ENCODE peak calls at places on chromosomes 3 and 15, in eight cellular contexts. One of them, this sample, is unnamed.

GRCh38 chr15:63019539-63020109 is 22.9 kb upstream of the TPM1 start:
- DNase-seq in body of pancreas: peak
- DNase-seq in GM13977: no peak
- DNase-seq in cardiac muscle cell: peak
- DNase-seq in esophagus squamous epithelium: no peak
- DNase-seq in natural killer cell: no peak
- DNase-seq in tibial artery: no peak
- DNase-seq in prostate gland: peak
- DNase-seq in this sample: no peak

GRCh38 chr15:90188914-90189748 is 12.0 kb upstream of the SEMA4B start:
- DNase-seq in body of pancreas: no peak
- DNase-seq in GM13977: no peak
- DNase-seq in cardiac muscle cell: no peak
- DNase-seq in esophagus squamous epithelium: no peak
- DNase-seq in natural killer cell: no peak
- DNase-seq in tibial artery: no peak
- DNase-seq in prostate gland: no peak
- DNase-seq in this sample: no peak

GRCh38 chr15:96329403-96329981 is 1.0 kb upstream of the NR2F2 start:
- DNase-seq in body of pancreas: no peak
- DNase-seq in GM13977: peak
- DNase-seq in cardiac muscle cell: no peak
- DNase-seq in esophagus squamous epithelium: no peak
- DNase-seq in natural killer cell: no peak
- DNase-seq in tibial artery: no peak
- DNase-seq in prostate gland: no peak
- DNase-seq in this sample: no peak

GRCh38 chr3:50550079-50550736 is 17.3 kb downstream of the C3orf18 start:
- DNase-seq in body of pancreas: peak
- DNase-seq in GM13977: peak
- DNase-seq in cardiac muscle cell: peak
- DNase-seq in esophagus squamous epithelium: no peak
- DNase-seq in natural killer cell: peak
- DNase-seq in tibial artery: no peak
- DNase-seq in prostate gland: no peak
- DNase-seq in this sample: peak

GRCh38 chr15:70018646-70019600 is 78.8 kb downstream of the TLE3 start:
- DNase-seq in body of pancreas: no peak
- DNase-seq in GM13977: no peak
- DNase-seq in cardiac muscle cell: no peak
- DNase-seq in esophagus squamous epithelium: no peak
- DNase-seq in natural killer cell: no peak
- DNase-seq in tibial artery: peak
- DNase-seq in prostate gland: no peak
- DNase-seq in this sample: no peak

GRCh38 chr3:172339892-172340291 is 108.4 kb downstream of the GHSR start:
- DNase-seq in body of pancreas: no peak
- DNase-seq in GM13977: no peak
- DNase-seq in cardiac muscle cell: no peak
- DNase-seq in esophagus squamous epithelium: no peak
- DNase-seq in natural killer cell: no peak
- DNase-seq in tibial artery: no peak
- DNase-seq in prostate gland: no peak
- DNase-seq in this sample: no peak

GRCh38 chr3:7498722-7499121 is 637.8 kb downstream of the GRM7 start:
- DNase-seq in body of pancreas: no peak
- DNase-seq in GM13977: no peak
- DNase-seq in cardiac muscle cell: no peak
- DNase-seq in esophagus squamous epithelium: no peak
- DNase-seq in natural killer cell: no peak
- DNase-seq in tibial artery: no peak
- DNase-seq in prostate gland: no peak
- DNase-seq in this sample: no peak

GRCh38 chr3:42656680-42657610 is 3.4 kb downstream of the ZBTB47 start:
- DNase-seq in body of pancreas: no peak
- DNase-seq in GM13977: no peak
- DNase-seq in cardiac muscle cell: no peak
- DNase-seq in esophagus squamous epithelium: no peak
- DNase-seq in natural killer cell: no peak
- DNase-seq in tibial artery: no peak
- DNase-seq in prostate gland: no peak
- DNase-seq in this sample: no peak

GRCh38 chr3:184230603-184231528 is 1.5 kb downstream of the VWA5B2 start:
- DNase-seq in body of pancreas: peak
- DNase-seq in GM13977: peak
- DNase-seq in cardiac muscle cell: peak
- DNase-seq in esophagus squamous epithelium: no peak
- DNase-seq in natural killer cell: no peak
- DNase-seq in tibial artery: no peak
- DNase-seq in prostate gland: peak
- DNase-seq in this sample: peak

GRCh38 chr15:89030311-89030710 is 57.9 kb upstream of the ABHD2 start:
- DNase-seq in body of pancreas: no peak
- DNase-seq in GM13977: no peak
- DNase-seq in cardiac muscle cell: no peak
- DNase-seq in esophagus squamous epithelium: no peak
- DNase-seq in natural killer cell: no peak
- DNase-seq in tibial artery: no peak
- DNase-seq in prostate gland: no peak
- DNase-seq in this sample: no peak

GRCh38 chr15:89035658-89036057 is 52.6 kb upstream of the ABHD2 start:
- DNase-seq in body of pancreas: no peak
- DNase-seq in GM13977: no peak
- DNase-seq in cardiac muscle cell: no peak
- DNase-seq in esophagus squamous epithelium: no peak
- DNase-seq in natural killer cell: no peak
- DNase-seq in tibial artery: no peak
- DNase-seq in prostate gland: no peak
- DNase-seq in this sample: no peak

GRCh38 chr15:89038146-89038545 is 50.1 kb upstream of the ABHD2 start:
- DNase-seq in body of pancreas: no peak
- DNase-seq in GM13977: no peak
- DNase-seq in cardiac muscle cell: no peak
- DNase-seq in esophagus squamous epithelium: no peak
- DNase-seq in natural killer cell: no peak
- DNase-seq in tibial artery: peak
- DNase-seq in prostate gland: no peak
- DNase-seq in this sample: no peak

DNA sequence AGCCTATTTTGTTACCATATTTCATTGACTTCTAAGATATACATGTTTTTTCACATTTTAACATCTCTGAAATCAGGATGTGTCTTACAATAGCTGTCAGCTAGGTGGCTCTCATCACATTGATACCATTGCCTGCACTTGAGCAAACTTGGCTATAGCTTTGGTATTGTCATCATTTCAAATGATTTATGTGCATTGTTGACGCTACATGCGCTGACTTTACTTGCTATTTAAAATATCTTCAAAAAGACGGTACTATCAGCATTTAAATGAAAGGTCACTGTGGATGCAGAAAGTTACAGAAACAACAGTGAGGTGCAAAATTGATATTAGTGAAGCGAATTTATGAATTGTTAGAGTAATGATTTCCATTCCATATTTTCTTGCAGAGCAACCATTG is 54.0 kb upstream of the ABHD2 start:
- DNase-seq in body of pancreas: no peak
- DNase-seq in GM13977: no peak
- DNase-seq in cardiac muscle cell: no peak
- DNase-seq in esophagus squamous epithelium: no peak
- DNase-seq in natural killer cell: no peak
- DNase-seq in tibial artery: no peak
- DNase-seq in prostate gland: no peak
- DNase-seq in this sample: no peak
- TF ChIP-seq CTCF in body of pancreas: no peak
- TF ChIP-seq CTCF in GM13977: peak
- TF ChIP-seq CTCF in cardiac muscle cell: peak
- TF ChIP-seq CTCF in esophagus squamous epithelium: no peak
- TF ChIP-seq CTCF in natural killer cell: no peak
- TF ChIP-seq CTCF in tibial artery: peak
- TF ChIP-seq CTCF in prostate gland: no peak
- TF ChIP-seq CTCF in this sample: no peak

GRCh38 chr3:56547486-56547885 is 9.5 kb upstream of the CCDC66 start:
- DNase-seq in body of pancreas: no peak
- DNase-seq in GM13977: no peak
- DNase-seq in cardiac muscle cell: no peak
- DNase-seq in esophagus squamous epithelium: no peak
- DNase-seq in natural killer cell: no peak
- DNase-seq in tibial artery: no peak
- DNase-seq in prostate gland: no peak
- DNase-seq in this sample: no peak
- TF ChIP-seq CTCF in body of pancreas: no peak
- TF ChIP-seq CTCF in GM13977: no peak
- TF ChIP-seq CTCF in cardiac muscle cell: no peak
- TF ChIP-seq CTCF in esophagus squamous epithelium: no peak
- TF ChIP-seq CTCF in natural killer cell: no peak
- TF ChIP-seq CTCF in tibial artery: no peak
- TF ChIP-seq CTCF in prostate gland: no peak
- TF ChIP-seq CTCF in this sample: no peak

DNA sequence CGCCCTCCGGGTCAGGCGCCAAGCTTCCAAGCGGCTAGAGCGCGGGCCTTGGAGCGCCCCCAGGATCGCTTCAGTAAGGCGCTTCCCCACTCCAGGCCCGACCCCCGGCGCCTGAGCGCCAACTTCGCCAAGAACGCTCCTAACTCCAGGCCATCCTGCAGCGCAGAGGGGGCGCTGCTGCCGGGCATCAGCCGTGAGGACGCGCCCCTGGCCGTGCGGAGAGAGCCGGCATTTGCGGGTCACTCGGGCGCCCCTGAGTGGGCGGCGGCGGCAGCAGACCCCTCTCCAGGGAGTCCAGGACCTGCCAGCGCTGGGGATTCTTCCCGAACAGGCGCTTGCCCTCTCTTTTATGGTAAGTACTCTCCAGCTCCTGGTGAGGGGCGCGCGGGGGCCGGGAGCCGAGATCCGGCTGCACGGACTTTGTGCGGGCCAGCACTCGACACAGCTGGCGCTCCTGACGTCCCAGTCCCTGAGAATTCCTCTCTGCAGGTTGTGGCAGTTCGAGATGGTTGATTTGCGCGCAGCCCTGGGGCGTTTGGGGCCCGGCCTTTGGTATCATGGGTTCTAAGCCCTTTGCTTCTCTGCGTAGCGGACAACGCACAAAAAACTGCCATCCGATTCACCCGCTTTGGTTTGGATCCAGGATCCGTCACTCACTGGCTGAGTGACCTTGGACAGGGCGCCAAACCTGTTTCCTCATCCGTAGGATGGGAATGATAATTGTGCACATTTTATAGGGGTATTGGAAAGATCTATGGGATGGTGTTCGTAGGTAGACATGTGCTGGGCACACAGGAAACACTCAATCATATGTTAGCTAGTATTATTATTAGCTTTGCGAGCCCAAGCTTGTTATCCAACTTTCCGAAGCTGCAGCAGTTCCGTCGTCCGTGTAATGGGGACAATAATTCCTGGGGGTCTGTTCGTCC is 758 bp downstream of the SPSB4 start:
- DNase-seq in body of pancreas: peak
- DNase-seq in GM13977: no peak
- DNase-seq in cardiac muscle cell: peak
- DNase-seq in esophagus squamous epithelium: no peak
- DNase-seq in natural killer cell: no peak
- DNase-seq in tibial artery: no peak
- DNase-seq in prostate gland: no peak
- DNase-seq in this sample: peak
- TF ChIP-seq CTCF in body of pancreas: peak
- TF ChIP-seq CTCF in GM13977: no peak
- TF ChIP-seq CTCF in cardiac muscle cell: no peak
- TF ChIP-seq CTCF in esophagus squamous epithelium: no peak
- TF ChIP-seq CTCF in natural killer cell: no peak
- TF ChIP-seq CTCF in tibial artery: no peak
- TF ChIP-seq CTCF in prostate gland: no peak
- TF ChIP-seq CTCF in this sample: no peak

DNA sequence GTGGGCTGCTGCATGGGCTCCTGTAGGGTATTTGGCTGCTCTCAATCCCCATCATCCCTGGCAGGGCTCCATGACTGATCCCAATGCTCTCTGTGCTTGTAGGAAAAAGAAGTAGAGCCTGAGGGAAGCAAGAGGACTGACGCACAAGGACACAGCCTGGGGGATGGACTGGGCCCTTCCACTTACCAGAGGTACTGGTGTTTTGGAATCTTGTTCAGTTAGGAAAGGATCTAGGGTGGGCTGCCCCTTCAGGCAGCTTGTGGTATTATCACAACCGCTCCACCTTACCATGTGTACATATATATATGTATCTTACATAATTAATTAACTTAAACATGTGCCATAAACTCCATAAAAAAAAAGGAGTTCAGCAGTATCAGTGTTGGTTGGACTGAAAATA is 1.3 kb downstream of the SLC28A2 start:
- DNase-seq in body of pancreas: no peak
- DNase-seq in GM13977: no peak
- DNase-seq in cardiac muscle cell: no peak
- DNase-seq in esophagus squamous epithelium: no peak
- DNase-seq in natural killer cell: no peak
- DNase-seq in tibial artery: no peak
- DNase-seq in prostate gland: no peak
- DNase-seq in this sample: no peak
- TF ChIP-seq CTCF in body of pancreas: no peak
- TF ChIP-seq CTCF in GM13977: no peak
- TF ChIP-seq CTCF in cardiac muscle cell: peak
- TF ChIP-seq CTCF in esophagus squamous epithelium: no peak
- TF ChIP-seq CTCF in natural killer cell: no peak
- TF ChIP-seq CTCF in tibial artery: no peak
- TF ChIP-seq CTCF in prostate gland: no peak
- TF ChIP-seq CTCF in this sample: peak

GRCh38 chr3:148716657-148717056 is 19.0 kb downstream of the AGTR1 start:
- DNase-seq in body of pancreas: no peak
- DNase-seq in GM13977: no peak
- DNase-seq in cardiac muscle cell: no peak
- DNase-seq in esophagus squamous epithelium: no peak
- DNase-seq in natural killer cell: no peak
- DNase-seq in tibial artery: no peak
- DNase-seq in prostate gland: no peak
- DNase-seq in this sample: no peak
- TF ChIP-seq CTCF in body of pancreas: no peak
- TF ChIP-seq CTCF in GM13977: no peak
- TF ChIP-seq CTCF in cardiac muscle cell: no peak
- TF ChIP-seq CTCF in esophagus squamous epithelium: no peak
- TF ChIP-seq CTCF in natural killer cell: no peak
- TF ChIP-seq CTCF in tibial artery: no peak
- TF ChIP-seq CTCF in prostate gland: no peak
- TF ChIP-seq CTCF in this sample: peak

DNA sequence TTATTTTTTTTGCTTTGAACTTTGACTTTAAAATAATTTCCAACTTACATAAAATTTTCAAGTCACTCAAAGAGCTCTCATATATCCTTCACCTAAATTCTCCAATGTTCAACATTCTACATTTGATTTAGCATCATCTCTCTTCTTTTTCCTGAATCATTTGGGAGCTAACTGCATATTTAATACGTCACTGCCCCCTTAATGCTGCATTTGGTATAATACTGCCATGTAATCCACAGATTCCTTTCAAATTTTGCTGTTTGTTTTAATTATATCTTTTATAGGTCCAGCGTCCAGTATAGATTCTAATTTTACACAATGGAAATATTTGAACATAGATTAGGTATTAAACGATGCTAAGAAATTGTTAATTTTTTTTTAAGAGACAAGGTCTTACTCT is 2.3 kb upstream of the EIF2AK4 start:
- DNase-seq in body of pancreas: no peak
- DNase-seq in GM13977: no peak
- DNase-seq in cardiac muscle cell: no peak
- DNase-seq in esophagus squamous epithelium: no peak
- DNase-seq in natural killer cell: no peak
- DNase-seq in tibial artery: no peak
- DNase-seq in prostate gland: no peak
- DNase-seq in this sample: no peak
- TF ChIP-seq CTCF in body of pancreas: no peak
- TF ChIP-seq CTCF in GM13977: no peak
- TF ChIP-seq CTCF in cardiac muscle cell: peak
- TF ChIP-seq CTCF in esophagus squamous epithelium: no peak
- TF ChIP-seq CTCF in natural killer cell: no peak
- TF ChIP-seq CTCF in tibial artery: no peak
- TF ChIP-seq CTCF in prostate gland: no peak
- TF ChIP-seq CTCF in this sample: no peak